ENCODE peak calls at places on chromosome 18, in five cellular contexts. U is sigmoid colon, V is cardiac muscle cell, H is choroid plexus epithelial cell, K is GM12865. F is an unnamed sample.

GRCh38 chr18:54023471-54023870 is 201.0 kb downstream of the MBD2 start:
- DNase-seq in U (no peak), V (peak), H (peak), K (peak), F (no peak)

GRCh38 chr18:70250781-70251180 is 38.1 kb upstream of the SOCS6 start:
- DNase-seq in U (no peak), V (no peak), H (no peak), K (no peak), F (no peak)

GRCh38 chr18:13260114-13260926 is 41.8 kb downstream of the LDLRAD4 start:
- DNase-seq in U (no peak), V (no peak), H (no peak), K (no peak), F (no peak)

GRCh38 chr18:23878336-23878900 is 136.1 kb upstream of the TTC39C start:
- DNase-seq in U (no peak), V (no peak), H (no peak), K (no peak), F (no peak)

GRCh38 chr18:51739044-51739666 is 541.7 kb upstream of the MEX3C start:
- DNase-seq in U (no peak), V (no peak), H (no peak), K (no peak), F (no peak)

GRCh38 chr18:76410660-76411417 is 84.2 kb downstream of the ZNF516 start:
- DNase-seq in U (no peak), V (no peak), H (no peak), K (peak), F (no peak)

GRCh38 chr18:24063121-24063731 is 48.7 kb downstream of the TTC39C start:
- DNase-seq in U (no peak), V (peak), H (peak), K (no peak), F (no peak)

GRCh38 chr18:44691148-44691925 is 10.6 kb downstream of the SETBP1 start:
- DNase-seq in U (no peak), V (no peak), H (no peak), K (no peak), F (no peak)

GRCh38 chr18:25097119-25098114 is 254.5 kb downstream of the ZNF521 start:
- DNase-seq in U (no peak), V (peak), H (peak), K (no peak), F (no peak)

GRCh38 chr18:58639751-58640427 is 11.0 kb upstream of the ALPK2 start:
- DNase-seq in U (no peak), V (peak), H (peak), K (peak), F (no peak)

GRCh38 chr18:34659579-34660517 is 50.2 kb upstream of the DTNA start:
- DNase-seq in U (peak), V (peak), H (peak), K (peak), F (peak)

GRCh38 chr18:22934789-22935188 is 1.7 kb downstream of the RBBP8 start:
- DNase-seq in U (no peak), V (no peak), H (no peak), K (no peak), F (no peak)

GRCh38 chr18:51251625-51252024 is 54.1 kb upstream of the MEX3C start:
- DNase-seq in U (no peak), V (no peak), H (no peak), K (peak), F (no peak)

GRCh38 chr18:23641143-23641720 is 21.5 kb downstream of the ANKRD29 start:
- DNase-seq in U (no peak), V (no peak), H (no peak), K (no peak), F (no peak)

GRCh38 chr18:21064347-21064746 is 47.3 kb downstream of the ROCK1 start:
- DNase-seq in U (no peak), V (peak), H (peak), K (no peak), F (no peak)

GRCh38 chr18:2303517-2304238 is 267.6 kb downstream of the METTL4 start:
- DNase-seq in U (no peak), V (peak), H (peak), K (no peak), F (no peak)

GRCh38 chr18:55477537-55478300 is 110.3 kb downstream of the TCF4 start:
- DNase-seq in U (no peak), V (peak), H (peak), K (peak), F (no peak)

GRCh38 chr18:22168360-22168921 is 948 bp upstream of the GATA6 start:
- DNase-seq in U (no peak), V (peak), H (no peak), K (no peak), F (no peak)

GRCh38 chr18:34802938-34803337 is 92.8 kb downstream of the DTNA start:
- DNase-seq in U (no peak), V (no peak), H (no peak), K (no peak), F (no peak)

GRCh38 chr18:37578886-37579513 is 13.4 kb upstream of the CELF4 start:
- DNase-seq in U (no peak), V (peak), H (peak), K (peak), F (no peak)

GRCh38 chr18:3623769-3624545 is 174.0 kb downstream of the TGIF1 start:
- DNase-seq in U (peak), V (peak), H (peak), K (no peak), F (peak)

GRCh38 chr18:6120820-6121279 is 225.5 kb upstream of the TMEM200C start:
- DNase-seq in U (no peak), V (no peak), H (peak), K (no peak), F (no peak)

GRCh38 chr18:3283253-3283863 is 21.4 kb downstream of the MYL12B start:
- DNase-seq in U (no peak), V (no peak), H (no peak), K (no peak), F (no peak)

GRCh38 chr18:2656237-2657042 is 914 bp downstream of the SMCHD1 start:
- DNase-seq in U (peak), V (peak), H (peak), K (peak), F (no peak)

GRCh38 chr18:70366174-70366573 is 77.3 kb downstream of the SOCS6 start:
- DNase-seq in U (no peak), V (peak), H (no peak), K (no peak), F (no peak)

GRCh38 chr18:58671941-58672565 is 788 bp downstream of the MALT1 start:
- DNase-seq in U (no peak), V (peak), H (peak), K (peak), F (no peak)

GRCh38 chr18:50559750-50560680 is at the start of gene MAPK4:
- DNase-seq in U (peak), V (peak), H (peak), K (peak), F (peak)

GRCh38 chr18:5979971-5980457 is 84.7 kb upstream of the TMEM200C start:
- DNase-seq in U (no peak), V (no peak), H (no peak), K (peak), F (no peak)

GRCh38 chr18:8630546-8630945 is 21.3 kb downstream of the RAB12 start:
- DNase-seq in U (no peak), V (no peak), H (no peak), K (no peak), F (no peak)

GRCh38 chr18:73462092-73462491 is 594.3 kb upstream of the NETO1 start:
- DNase-seq in U (no peak), V (peak), H (peak), K (no peak), F (no peak)

GRCh38 chr18:75727479-75727878 is 300.0 kb upstream of the SMIM21 start:
- DNase-seq in U (no peak), V (peak), H (peak), K (peak), F (no peak)

GRCh38 chr18:8212893-8213805 is 396.1 kb upstream of the RAB12 start:
- DNase-seq in U (no peak), V (peak), H (peak), K (no peak), F (no peak)

GRCh38 chr18:36403896-36404824 is 106.6 kb downstream of the FHOD3 start:
- DNase-seq in U (no peak), V (no peak), H (no peak), K (no peak), F (no peak)

DNA sequence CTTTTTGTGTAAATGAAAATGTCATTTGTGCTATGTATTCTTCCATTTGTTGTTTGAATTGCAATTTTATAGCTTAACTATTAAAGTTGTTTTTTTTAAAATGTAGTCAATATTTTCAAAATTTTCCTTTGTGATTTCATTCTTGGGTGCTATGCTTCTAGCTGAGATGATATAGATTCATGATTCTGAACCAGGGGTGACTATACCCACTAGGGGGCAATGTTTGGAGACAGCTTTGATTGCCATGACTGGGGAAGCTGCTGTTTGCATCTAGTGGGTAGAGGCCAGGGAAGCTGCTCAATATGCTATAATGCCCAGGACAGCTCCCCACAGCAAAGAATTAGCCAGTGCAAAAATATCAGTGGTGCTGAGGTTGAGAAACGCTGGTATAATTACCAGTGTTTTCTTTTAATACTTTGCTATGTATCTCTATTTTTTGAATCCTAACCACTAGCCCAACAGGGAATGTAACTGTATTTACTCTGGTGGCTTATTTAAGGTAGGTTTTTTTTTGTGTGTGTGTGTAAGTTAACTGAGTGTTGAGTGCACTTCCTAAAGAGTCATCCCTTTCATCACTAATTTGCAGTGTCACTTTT is 99.7 kb downstream of the MEP1B start:
- DNase-seq in U (no peak), V (peak), H (peak), K (peak), F (no peak)
- TF ChIP-seq CTCF in U (peak), V (peak), H (peak), K (peak), F (peak)

DNA sequence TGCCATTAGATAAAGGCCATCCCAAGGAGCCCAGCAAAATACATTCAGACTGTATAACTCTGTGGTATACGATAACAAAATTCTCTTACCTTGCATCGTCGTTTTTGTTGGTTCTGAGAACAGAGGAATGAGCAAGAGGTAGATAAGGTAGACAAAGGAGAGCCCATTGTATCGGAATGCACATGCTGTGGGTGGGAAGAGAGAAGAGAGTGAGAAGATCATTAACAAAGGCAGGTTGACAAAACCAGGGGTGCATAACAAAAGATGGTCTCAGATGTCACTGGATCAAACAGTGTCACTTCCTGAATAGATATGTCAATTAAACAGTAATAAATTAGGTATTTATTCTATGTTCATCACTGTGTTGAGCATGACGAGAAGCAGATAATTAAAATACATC is 83.3 kb downstream of the PIEZO2 start:
- DNase-seq in U (no peak), V (no peak), H (no peak), K (no peak), F (no peak)
- TF ChIP-seq CTCF in U (no peak), V (no peak), H (no peak), K (no peak), F (no peak)

GRCh38 chr18:49161627-49162026 is 210.9 kb upstream of the SMAD7 start:
- DNase-seq in U (no peak), V (peak), H (peak), K (peak), F (no peak)

GRCh38 chr18:49160075-49160930 is 209.5 kb upstream of the SMAD7 start:
- DNase-seq in U (no peak), V (no peak), H (peak), K (no peak), F (no peak)

GRCh38 chr18:49164738-49165137 is 214.0 kb upstream of the SMAD7 start:
- DNase-seq in U (no peak), V (no peak), H (no peak), K (no peak), F (no peak)

GRCh38 chr18:49166327-49166726 is 215.6 kb upstream of the SMAD7 start:
- DNase-seq in U (no peak), V (no peak), H (no peak), K (no peak), F (no peak)

GRCh38 chr18:49162226-49162848 is 211.6 kb upstream of the SMAD7 start:
- DNase-seq in U (no peak), V (no peak), H (no peak), K (peak), F (no peak)
- TF ChIP-seq CTCF in U (no peak), V (no peak), H (no peak), K (no peak), F (no peak)

GRCh38 chr18:78658531-78658930 is 321.1 kb upstream of the SALL3 start:
- DNase-seq in U (no peak), V (no peak), H (no peak), K (no peak), F (no peak)

GRCh38 chr18:78661316-78661715 is 318.3 kb upstream of the SALL3 start:
- DNase-seq in U (no peak), V (no peak), H (no peak), K (no peak), F (peak)

GRCh38 chr18:78660311-78660710 is 319.3 kb upstream of the SALL3 start:
- DNase-seq in U (no peak), V (no peak), H (no peak), K (no peak), F (no peak)

GRCh38 chr18:78659057-78659456 is 320.6 kb upstream of the SALL3 start:
- DNase-seq in U (no peak), V (no peak), H (no peak), K (no peak), F (no peak)

GRCh38 chr18:78659748-78660147 is 319.9 kb upstream of the SALL3 start:
- DNase-seq in U (no peak), V (no peak), H (no peak), K (no peak), F (no peak)
- TF ChIP-seq CTCF in U (peak), V (no peak), H (no peak), K (no peak), F (no peak)

GRCh38 chr18:26307161-26307773 is 81.0 kb downstream of the TAF4B start:
- DNase-seq in U (no peak), V (peak), H (peak), K (peak), F (no peak)
- TF ChIP-seq CTCF in U (no peak), V (peak), H (peak), K (peak), F (peak)

GRCh38 chr18:49544362-49544761 is 17.5 kb upstream of the LIPG start:
- DNase-seq in U (no peak), V (no peak), H (no peak), K (no peak), F (no peak)

GRCh38 chr18:49547701-49548100 is 14.2 kb upstream of the LIPG start:
- DNase-seq in U (no peak), V (peak), H (peak), K (no peak), F (no peak)

GRCh38 chr18:49550621-49551020 is 11.2 kb upstream of the LIPG start:
- DNase-seq in U (no peak), V (no peak), H (no peak), K (no peak), F (no peak)

GRCh38 chr18:49548266-49548665 is 13.6 kb upstream of the LIPG start:
- DNase-seq in U (no peak), V (peak), H (peak), K (no peak), F (no peak)

DNA sequence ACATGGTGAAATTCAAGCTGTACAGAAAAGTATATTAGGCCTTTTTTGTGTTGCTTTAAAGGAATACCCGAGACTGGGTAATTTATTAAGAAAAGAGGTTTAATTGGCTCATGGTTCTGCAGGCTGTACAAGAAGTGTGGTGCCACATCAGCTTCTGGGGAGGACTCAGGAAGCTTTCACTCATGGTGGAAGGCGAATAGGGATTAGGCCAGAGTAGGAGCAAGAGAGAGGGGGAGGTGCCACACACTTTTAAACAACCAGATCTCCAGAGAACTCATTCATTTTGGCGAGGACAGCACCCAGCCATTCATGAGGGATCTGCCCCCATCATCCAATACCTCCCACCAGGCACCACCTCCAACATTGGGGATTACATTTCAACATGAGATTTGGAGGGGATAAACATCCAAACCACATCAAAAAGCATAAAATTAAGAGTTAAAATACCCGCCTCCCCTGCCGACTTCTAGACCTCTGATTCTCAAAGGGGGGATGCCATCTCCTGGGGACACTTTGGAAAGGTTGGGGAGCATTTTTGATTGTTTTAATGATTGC is 15.1 kb upstream of the LIPG start:
- DNase-seq in U (no peak), V (no peak), H (no peak), K (no peak), F (no peak)
- TF ChIP-seq CTCF in U (no peak), V (no peak), H (no peak), K (no peak), F (no peak)

GRCh38 chr18:4762399-4762798 is 307.3 kb upstream of the DLGAP1 start:
- DNase-seq in U (no peak), V (no peak), H (no peak), K (no peak), F (no peak)

DNA sequence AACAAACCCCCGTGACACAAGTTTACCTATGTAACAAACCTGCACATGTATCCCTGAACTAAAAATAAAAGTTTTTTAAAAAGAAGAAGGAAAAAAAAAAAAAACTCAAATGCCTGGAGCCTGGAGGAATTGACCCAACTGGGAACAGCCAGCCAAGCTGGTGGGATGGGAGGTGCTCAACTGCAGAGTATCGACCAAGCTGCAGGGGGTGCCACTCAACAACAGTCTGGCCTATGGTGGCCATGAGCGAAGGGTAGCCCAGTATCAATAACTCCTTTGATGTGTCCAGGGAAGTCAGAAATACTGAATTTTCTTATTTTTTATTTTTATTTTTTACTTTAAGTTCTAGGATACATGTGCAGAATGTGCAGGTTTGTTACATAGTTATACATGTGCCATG is 310.3 kb upstream of the DLGAP1 start:
- DNase-seq in U (no peak), V (no peak), H (no peak), K (no peak), F (no peak)
- TF ChIP-seq CTCF in U (no peak), V (no peak), H (no peak), K (no peak), F (no peak)

GRCh38 chr18:33062834-33063364 is 290.1 kb upstream of the KLHL14 start:
- DNase-seq in U (no peak), V (no peak), H (no peak), K (no peak), F (no peak)
- TF ChIP-seq CTCF in U (no peak), V (no peak), H (no peak), K (no peak), F (no peak)

GRCh38 chr18:74574916-74575315 is 22.8 kb upstream of the ZNF407 start:
- DNase-seq in U (no peak), V (no peak), H (no peak), K (no peak), F (no peak)

GRCh38 chr18:74582642-74583041 is 15.0 kb upstream of the ZNF407 start:
- DNase-seq in U (no peak), V (no peak), H (no peak), K (no peak), F (no peak)

GRCh38 chr18:74577019-74577418 is 20.7 kb upstream of the ZNF407 start:
- DNase-seq in U (no peak), V (no peak), H (no peak), K (no peak), F (no peak)

GRCh38 chr18:74579704-74580103 is 18.0 kb upstream of the ZNF407 start:
- DNase-seq in U (no peak), V (no peak), H (peak), K (no peak), F (no peak)
- TF ChIP-seq CTCF in U (no peak), V (no peak), H (no peak), K (no peak), F (no peak)